ENCODE peak calls at places on chromosomes 6 and 20, in five cellular contexts. W is neuronal stem cell, I is OCI-LY7, B is uterus, G is endothelial cell of umbilical vein. K is an unnamed sample.

GRCh38 chr20:16803965-16804792 is 56.0 kb downstream of the OTOR start:
- DNase-seq in I (peak; percentile 36), W (peak; percentile 72), G (peak; percentile 54), B (no peak), K (no peak)

GRCh38 chr6:145814035-145814500 is 527 bp downstream of the FBXO30 start:
- DNase-seq in B (no peak), I (peak; percentile 47), W (peak; percentile 54), G (no peak), K (no peak)

GRCh38 chr6:3722211-3722621 is 29.3 kb downstream of the PXDC1 start:
- DNase-seq in W (no peak), I (no peak), B (no peak), G (no peak), K (no peak)

GRCh38 chr6:48213076-48213788 is 102.2 kb upstream of the PTCHD4 start:
- DNase-seq in I (no peak), W (no peak), G (no peak), B (no peak), K (no peak)

GRCh38 chr20:53658973-53659372 is 65.3 kb upstream of the ZNF217 start:
- DNase-seq in I (no peak), G (no peak), W (no peak), B (no peak), K (no peak)

GRCh38 chr6:155786528-155786927 is 330.9 kb upstream of the NOX3 start:
- DNase-seq in W (no peak), I (no peak), G (no peak), B (no peak), K (no peak)

GRCh38 chr6:28371706-28372451 is 22.1 kb downstream of the ZKSCAN3 start:
- DNase-seq in I (peak; percentile 19), G (no peak), W (no peak), B (no peak), K (no peak)

GRCh38 chr6:40810176-40810575 is 223.0 kb upstream of the LRFN2 start:
- DNase-seq in G (no peak), B (no peak), I (no peak), W (no peak), K (no peak)

GRCh38 chr6:135282425-135282824 is 101.3 kb downstream of the MYB start:
- DNase-seq in G (no peak), I (no peak), B (no peak), W (no peak), K (no peak)

GRCh38 chr20:25221592-25222460 is 26.1 kb upstream of the PYGB start:
- DNase-seq in W (no peak), B (peak; percentile 49), I (no peak), G (no peak), K (no peak)

GRCh38 chr6:130381012-130381411 is 15.2 kb downstream of the TMEM200A start:
- DNase-seq in G (no peak), W (no peak), I (no peak), B (no peak), K (no peak)

GRCh38 chr6:72783667-72784066 is 161.8 kb downstream of the KCNQ5 start:
- DNase-seq in I (no peak), B (no peak), G (no peak), W (no peak), K (no peak)

GRCh38 chr20:26134606-26135005 is 438.0 kb upstream of the ZNF337 start:
- DNase-seq in B (no peak), I (no peak), G (no peak), W (no peak), K (no peak)

GRCh38 chr6:166365221-166365620 is 17.5 kb downstream of the MPC1 start:
- DNase-seq in B (no peak), I (no peak), G (peak; percentile 85), W (no peak), K (no peak)

GRCh38 chr6:52727908-52728307 is 35.4 kb downstream of the GSTA2 start:
- DNase-seq in B (no peak), W (no peak), G (no peak), I (no peak), K (no peak)

GRCh38 chr20:63896136-63896890 is 1.4 kb downstream of the DNAJC5 start:
- DNase-seq in G (peak; percentile 45), B (no peak), I (peak; percentile 59), W (no peak), K (no peak)

GRCh38 chr6:169183233-169183632 is 70.4 kb downstream of the THBS2 start:
- DNase-seq in I (no peak), B (no peak), W (no peak), G (no peak), K (no peak)

GRCh38 chr6:104860221-104860620 is 502 bp upstream of the HACE1 start:
- DNase-seq in G (no peak), W (no peak), B (no peak), I (no peak), K (no peak)

GRCh38 chr6:68711386-68712000 is 76.4 kb downstream of the ADGRB3 start:
- DNase-seq in G (no peak), I (no peak), B (no peak), W (no peak), K (no peak)

GRCh38 chr6:97867177-97867576 is 584.2 kb upstream of the MMS22L start:
- DNase-seq in W (no peak), B (no peak), G (no peak), I (no peak), K (no peak)

GRCh38 chr6:138307816-138308727 is 69.6 kb upstream of the SMIM28 start:
- DNase-seq in B (peak; percentile 20), W (no peak), I (no peak), G (no peak), K (no peak)

GRCh38 chr6:14068133-14068532 is 49.4 kb upstream of the CD83 start:
- DNase-seq in G (peak; percentile 14), I (no peak), W (no peak), B (no peak), K (no peak)

GRCh38 chr6:110485461-110485860 is 9.0 kb upstream of the SLC22A16 start:
- DNase-seq in I (no peak), G (no peak), W (no peak), B (no peak), K (no peak)

GRCh38 chr20:19886666-19887288 is 128.7 kb downstream of the RIN2 start:
- DNase-seq in G (no peak), W (no peak), I (no peak), B (no peak), K (no peak)

DNA sequence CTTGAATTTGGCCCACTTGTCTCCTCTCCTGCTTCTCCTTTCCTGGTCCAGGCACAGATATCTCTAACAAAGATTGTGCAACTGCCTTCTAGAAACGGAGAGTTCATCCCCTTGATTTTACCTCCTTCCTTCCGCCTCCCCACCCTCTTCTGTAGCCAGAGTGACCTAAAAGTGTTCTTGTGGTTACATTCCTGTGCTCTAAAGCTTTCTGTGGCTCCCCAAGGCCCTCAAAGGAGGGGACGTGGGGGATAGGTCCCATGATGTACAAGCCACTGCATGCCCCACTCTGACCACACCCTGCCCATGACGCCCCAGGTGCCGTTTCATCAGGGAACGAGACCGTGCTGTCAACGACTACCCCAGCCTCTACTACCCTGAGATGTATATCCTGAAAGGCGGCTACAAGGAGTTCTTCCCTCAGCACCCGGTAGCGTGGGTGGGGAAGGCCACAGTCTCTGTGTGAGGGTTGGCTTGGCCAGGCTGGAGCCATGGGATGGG is 8.2 kb downstream of the CDC25B start:
- DNase-seq in I (no peak), G (no peak), W (no peak), B (no peak), K (no peak)
- H3K4me1 ChIP-seq in I (peaks cover 24% of the 10 kb centered on the region), G (peaks cover 23% of the 10 kb centered on the region), W (peaks cover 20% of the 10 kb centered on the region), B (peaks cover 6% of the 10 kb centered on the region), K (peaks cover 50% of the 10 kb centered on the region)

DNA sequence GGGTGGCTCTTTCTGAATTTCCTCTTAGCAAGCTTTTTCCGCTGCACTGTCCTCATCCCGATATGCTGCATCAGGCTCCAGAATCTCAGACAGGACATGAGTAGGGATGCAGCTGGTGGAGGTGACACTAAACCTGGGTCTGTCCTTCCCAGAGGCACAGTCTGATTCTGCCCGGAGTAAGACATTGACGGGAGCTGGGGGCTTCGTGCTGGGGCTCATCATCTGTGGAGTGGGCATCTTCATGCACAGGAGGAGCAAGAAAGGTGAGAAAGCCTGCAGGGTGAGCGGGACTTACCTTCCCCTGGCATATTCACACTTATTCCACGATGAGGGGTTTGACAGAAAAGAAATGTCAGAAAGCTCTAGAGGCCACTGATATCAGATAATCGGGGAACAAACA is 9.8 kb downstream of the HLA-DPB1 start:
- DNase-seq in B (no peak), I (no peak), G (no peak), W (no peak), K (no peak)
- H3K4me1 ChIP-seq in B (no peaks in the 10 kb centered on the region), I (no peaks in the 10 kb centered on the region), G (peaks cover 2% of the 10 kb centered on the region), W (peaks cover 6% of the 10 kb centered on the region), K (no peaks in the 10 kb centered on the region)

GRCh38 chr20:44646641-44647274 is 4.7 kb downstream of the ADA start:
- DNase-seq in B (no peak), I (peak; percentile 94), G (peak; percentile 68), W (no peak), K (no peak)

GRCh38 chr20:44643596-44644383 is 7.7 kb downstream of the ADA start:
- DNase-seq in B (peak; percentile 52), G (peak; percentile 99), I (peak; percentile 50), W (no peak), K (peak; percentile 69)

GRCh38 chr20:44644384-44645131 is 6.9 kb downstream of the ADA start:
- DNase-seq in B (no peak), W (no peak), I (peak; percentile 73), G (no peak), K (peak; percentile 54)

GRCh38 chr20:44648068-44648467 is 3.4 kb downstream of the ADA start:
- DNase-seq in I (peak; percentile 71), W (no peak), G (no peak), B (no peak), K (no peak)

DNA sequence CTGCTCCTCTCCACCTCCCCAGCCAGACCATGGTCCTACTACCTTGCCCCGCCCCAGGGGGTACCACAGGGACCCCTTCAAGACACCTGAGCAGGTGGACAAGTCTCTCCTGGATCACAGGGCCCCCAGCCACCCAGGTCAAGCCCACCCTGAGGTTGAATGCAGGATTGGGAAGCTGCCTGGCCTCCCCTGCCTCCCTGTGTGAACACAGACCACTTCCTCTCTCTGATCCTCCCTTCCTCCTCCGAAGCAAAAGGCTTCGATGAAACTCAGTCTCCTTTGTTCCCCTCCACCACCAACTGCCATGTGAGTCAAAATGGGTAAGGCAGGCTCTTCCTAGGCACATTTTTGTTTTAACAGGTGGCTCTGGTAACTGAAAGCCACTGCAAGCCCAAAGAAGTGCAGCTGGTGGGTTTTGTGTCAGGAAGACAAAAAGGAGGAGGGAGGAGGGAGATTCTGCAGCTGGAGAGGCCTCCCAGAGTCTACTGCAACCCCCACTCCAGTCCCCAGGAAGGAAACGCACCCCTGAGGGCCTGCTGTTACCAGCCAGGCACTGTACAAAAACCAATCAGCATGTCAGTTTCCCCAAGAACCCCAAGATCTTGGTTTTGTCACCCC is 5.4 kb downstream of the ADA start:
- DNase-seq in I (peak; percentile 97), G (peak; percentile 65), W (peak; percentile 51), B (no peak), K (no peak)
- H3K4me1 ChIP-seq in I (peaks cover 96% of the 10 kb centered on the region), G (peaks cover 53% of the 10 kb centered on the region), W (peaks cover 50% of the 10 kb centered on the region), B (no peaks in the 10 kb centered on the region), K (peaks cover 91% of the 10 kb centered on the region)

GRCh38 chr20:51960004-51960403 is 157.7 kb upstream of the SALL4 start:
- DNase-seq in G (no peak), B (no peak), W (no peak), I (no peak), K (no peak)

GRCh38 chr20:51958636-51959542 is 156.6 kb upstream of the SALL4 start:
- DNase-seq in W (no peak), B (no peak), G (peak; percentile 85), I (no peak), K (no peak)

GRCh38 chr20:51961964-51962761 is 159.8 kb upstream of the SALL4 start:
- DNase-seq in B (no peak), I (no peak), W (no peak), G (no peak), K (no peak)

GRCh38 chr20:51955756-51956155 is 153.4 kb upstream of the SALL4 start:
- DNase-seq in W (no peak), B (no peak), I (no peak), G (no peak), K (no peak)

GRCh38 chr20:51958099-51958498 is 155.8 kb upstream of the SALL4 start:
- DNase-seq in B (no peak), W (no peak), G (no peak), I (no peak), K (no peak)
- H3K4me1 ChIP-seq in B (no peaks in the 10 kb centered on the region), W (peaks cover 12% of the 10 kb centered on the region), G (peaks cover 24% of the 10 kb centered on the region), I (peaks cover 3% of the 10 kb centered on the region), K (no peaks in the 10 kb centered on the region)